ENCODE peak calls at places on chromosomes 5 and 9, in six cellular contexts. Z, R, S, M, O and N are unnamed samples.

GRCh38 chr5:123937230-123937629 is 425.3 kb downstream of the CSNK1G3 start:
- DNase-seq in M (no peak), S (peak), O (peak), R (peak), Z (no peak), N (no peak)

GRCh38 chr5:77015938-77016569 is 14.2 kb upstream of the AGGF1 start:
- DNase-seq in O (peak), R (peak), Z (no peak), M (no peak), S (peak), N (no peak)

GRCh38 chr5:43940562-43940961 is 337.6 kb downstream of the NNT start:
- DNase-seq in O (no peak), M (no peak), R (no peak), Z (no peak), S (no peak), N (no peak)

GRCh38 chr9:18429065-18429464 is 44.9 kb upstream of the ADAMTSL1 start:
- DNase-seq in R (no peak), O (no peak), M (no peak), Z (no peak), S (peak), N (no peak)

GRCh38 chr9:93813221-93813620 is 141.9 kb downstream of the BARX1 start:
- DNase-seq in Z (no peak), O (no peak), M (no peak), S (no peak), R (no peak), N (no peak)

GRCh38 chr5:141640698-141641097 is 3.9 kb downstream of the RELL2 start:
- DNase-seq in M (no peak), O (no peak), R (no peak), Z (no peak), S (no peak), N (no peak)

GRCh38 chr9:88706193-88707112 is 171.5 kb downstream of the NXNL2 start:
- DNase-seq in O (no peak), S (no peak), R (no peak), M (peak), Z (no peak), N (no peak)

GRCh38 chr5:142758062-142758802 is 11.9 kb upstream of the ARHGAP26 start:
- DNase-seq in O (no peak), R (no peak), M (no peak), Z (no peak), S (no peak), N (no peak)

GRCh38 chr5:62692946-62693713 is 114.5 kb downstream of the LRRC70 start:
- DNase-seq in M (no peak), O (no peak), Z (no peak), S (no peak), R (peak), N (no peak)

GRCh38 chr9:92728831-92729734 is 35.5 kb downstream of the BICD2 start:
- DNase-seq in S (no peak), M (no peak), R (peak), Z (no peak), O (no peak), N (no peak)